ENCODE peak calls at places on chromosomes 12 and 14, in nine cellular contexts. E, C, B, W, S, M, V, O and L are unnamed samples.

GRCh38 chr14:23104070-23104590 is 659 bp downstream of the CIROP start:
- DNase-seq in E (no peak), C (peak; percentile 50), B (no peak), W (no peak), S (no peak), M (no peak), V (no peak), O (no peak), L (no peak)

GRCh38 chr12:102043928-102044327 is 17.9 kb downstream of the WASHC3 start:
- DNase-seq in E (no peak), C (no peak), B (peak; percentile 71), W (peak; percentile 8), S (peak; percentile 41), M (no peak), V (no peak), O (no peak), L (no peak)

GRCh38 chr14:104143521-104144452 is 5.4 kb downstream of the KIF26A start:
- DNase-seq in E (no peak), C (no peak), B (no peak), W (no peak), S (no peak), M (no peak), V (peak; percentile 34), O (no peak), L (no peak)

GRCh38 chr12:70154087-70154486 is 89.1 kb upstream of the CNOT2 start:
- DNase-seq in E (no peak), C (no peak), B (no peak), W (no peak), S (no peak), M (no peak), V (no peak), O (no peak), L (no peak)

GRCh38 chr14:91521058-91521721 is 11.1 kb upstream of the PPP4R3A start:
- DNase-seq in E (no peak), C (no peak), B (no peak), W (no peak), S (no peak), M (no peak), V (no peak), O (no peak), L (no peak)

GRCh38 chr12:114668151-114668891 is 15.7 kb downstream of the TBX3 start:
- DNase-seq in E (peak; percentile 17), C (no peak), B (no peak), W (no peak), S (peak; percentile 50), M (peak; percentile 11), V (peak; percentile 75), O (no peak), L (peak; percentile 10)

GRCh38 chr14:22375321-22375930 is 213.6 kb downstream of the DAD1 start:
- DNase-seq in E (no peak), C (no peak), B (no peak), W (no peak), S (no peak), M (no peak), V (no peak), O (peak; percentile 28), L (no peak)

GRCh38 chr12:113857371-113857770 is 108.8 kb downstream of the RBM19 start:
- DNase-seq in E (no peak), C (no peak), B (no peak), W (no peak), S (no peak), M (no peak), V (no peak), O (no peak), L (no peak)

GRCh38 chr12:127133675-127134335 is 1133.2 kb upstream of the TMEM132C start:
- DNase-seq in E (no peak), C (no peak), B (no peak), W (no peak), S (no peak), M (no peak), V (no peak), O (no peak), L (no peak)

GRCh38 chr12:66603981-66604380 is 74.9 kb downstream of the GRIP1 start:
- DNase-seq in E (no peak), C (no peak), B (no peak), W (no peak), S (no peak), M (no peak), V (no peak), O (no peak), L (no peak)

GRCh38 chr12:101200824-101201223 is 9.2 kb downstream of the SLC5A8 start:
- DNase-seq in E (no peak), C (no peak), B (no peak), W (no peak), S (no peak), M (no peak), V (no peak), O (no peak), L (no peak)

GRCh38 chr12:52032431-52032796 is 18.8 kb upstream of the NR4A1 start:
- DNase-seq in E (peak; percentile 44), C (no peak), B (no peak), W (no peak), S (no peak), M (peak; percentile 63), V (no peak), O (no peak), L (no peak)

GRCh38 chr14:29724991-29725390 is 202.7 kb downstream of the PRKD1 start:
- DNase-seq in E (no peak), C (no peak), B (no peak), W (no peak), S (no peak), M (no peak), V (no peak), O (no peak), L (no peak)